ENCODE peak calls at places on chromosome 14, in four cellular contexts. One of them, this sample, is unnamed.

GRCh38 chr14:64561631-64562030 is 11.9 kb downstream of the PPP1R36 start:
- DNase-seq in tibial nerve: no peak
- DNase-seq in CD14-positive monocyte: no peak
- DNase-seq in GM12864: no peak
- DNase-seq in this sample: no peak

GRCh38 chr14:99189201-99189801 is 82.7 kb downstream of the BCL11B start:
- DNase-seq in GM12864: no peak
- DNase-seq in CD14-positive monocyte: no peak
- DNase-seq in tibial nerve: no peak
- DNase-seq in this sample: no peak

GRCh38 chr14:64760916-64761315 is 56.7 kb downstream of the PLEKHG3 start:
- DNase-seq in tibial nerve: no peak
- DNase-seq in GM12864: no peak
- DNase-seq in CD14-positive monocyte: no peak
- DNase-seq in this sample: no peak

GRCh38 chr14:94654071-94654974 is 42.1 kb downstream of the SERPINA3 start:
- DNase-seq in GM12864: no peak
- DNase-seq in tibial nerve: no peak
- DNase-seq in CD14-positive monocyte: no peak
- DNase-seq in this sample: no peak

GRCh38 chr14:34682787-34683321 is 31.5 kb downstream of the CFL2 start:
- DNase-seq in tibial nerve: no peak
- DNase-seq in CD14-positive monocyte: no peak
- DNase-seq in GM12864: no peak
- DNase-seq in this sample: no peak

GRCh38 chr14:99538733-99539132 is 57.5 kb downstream of the CCNK start:
- DNase-seq in GM12864: no peak
- DNase-seq in tibial nerve: no peak
- DNase-seq in CD14-positive monocyte: no peak
- DNase-seq in this sample: no peak

GRCh38 chr14:35879141-35879648 is 53.1 kb downstream of the BRMS1L start:
- DNase-seq in CD14-positive monocyte: no peak
- DNase-seq in tibial nerve: no peak
- DNase-seq in GM12864: no peak
- DNase-seq in this sample: no peak

GRCh38 chr14:24481622-24482324 is 26.3 kb downstream of the CMA1 start:
- DNase-seq in GM12864: peak
- DNase-seq in CD14-positive monocyte: peak
- DNase-seq in tibial nerve: no peak
- DNase-seq in this sample: no peak

GRCh38 chr14:22837059-22837749 is 819 bp downstream of the MMP14 start:
- DNase-seq in tibial nerve: no peak
- DNase-seq in GM12864: no peak
- DNase-seq in CD14-positive monocyte: no peak
- DNase-seq in this sample: no peak

GRCh38 chr14:65832431-65833253 is 420.1 kb downstream of the FUT8 start:
- DNase-seq in GM12864: no peak
- DNase-seq in tibial nerve: peak
- DNase-seq in CD14-positive monocyte: no peak
- DNase-seq in this sample: no peak

GRCh38 chr14:49449749-49450148 is 136.4 kb downstream of the RPS29 start:
- DNase-seq in GM12864: no peak
- DNase-seq in tibial nerve: no peak
- DNase-seq in CD14-positive monocyte: no peak
- DNase-seq in this sample: no peak
- TF ChIP-seq CTCF in GM12864: no peak
- TF ChIP-seq CTCF in tibial nerve: no peak
- TF ChIP-seq CTCF in CD14-positive monocyte: no peak
- TF ChIP-seq CTCF in this sample: no peak

GRCh38 chr14:77618381-77618780 is 1.9 kb upstream of the SPTLC2 start:
- DNase-seq in tibial nerve: no peak
- DNase-seq in CD14-positive monocyte: no peak
- DNase-seq in GM12864: no peak
- DNase-seq in this sample: no peak

GRCh38 chr14:77616133-77616453 is 344 bp downstream of the SPTLC2 start:
- DNase-seq in tibial nerve: no peak
- DNase-seq in CD14-positive monocyte: no peak
- DNase-seq in GM12864: no peak
- DNase-seq in this sample: no peak

GRCh38 chr14:77615231-77616132 is 955 bp downstream of the SPTLC2 start:
- DNase-seq in GM12864: no peak
- DNase-seq in tibial nerve: no peak
- DNase-seq in CD14-positive monocyte: no peak
- DNase-seq in this sample: no peak

GRCh38 chr14:77613207-77613606 is 3.2 kb downstream of the SPTLC2 start:
- DNase-seq in tibial nerve: no peak
- DNase-seq in CD14-positive monocyte: no peak
- DNase-seq in GM12864: no peak
- DNase-seq in this sample: no peak

GRCh38 chr14:77616454-77617229 is at the start of gene SPTLC2:
- DNase-seq in CD14-positive monocyte: peak
- DNase-seq in tibial nerve: peak
- DNase-seq in GM12864: peak
- DNase-seq in this sample: peak
- TF ChIP-seq CTCF in CD14-positive monocyte: no peak
- TF ChIP-seq CTCF in tibial nerve: peak
- TF ChIP-seq CTCF in GM12864: peak
- TF ChIP-seq CTCF in this sample: no peak

GRCh38 chr14:103031956-103032355 is 25.4 kb downstream of the CDC42BPB start:
- DNase-seq in CD14-positive monocyte: peak
- DNase-seq in tibial nerve: no peak
- DNase-seq in GM12864: no peak
- DNase-seq in this sample: no peak
- TF ChIP-seq CTCF in CD14-positive monocyte: no peak
- TF ChIP-seq CTCF in tibial nerve: no peak
- TF ChIP-seq CTCF in GM12864: no peak
- TF ChIP-seq CTCF in this sample: no peak

DNA sequence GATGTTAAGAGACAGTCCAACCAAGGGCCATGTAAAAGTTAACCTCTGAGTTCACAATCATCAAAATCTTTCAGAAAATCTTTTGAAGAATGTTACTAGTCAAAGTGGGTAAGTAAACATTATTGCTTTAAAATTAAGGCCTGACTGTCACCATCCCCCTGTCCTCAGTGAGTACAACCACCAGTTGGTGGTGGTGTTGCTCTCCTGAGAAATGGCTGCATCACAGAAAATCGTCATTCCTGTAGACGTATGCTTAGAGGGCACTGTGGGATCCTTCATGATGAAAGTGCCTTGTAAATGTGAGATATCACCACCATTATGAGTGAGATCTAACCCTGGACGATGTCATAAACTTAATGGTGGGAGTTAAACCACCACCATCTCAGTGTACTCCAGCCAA is 451.2 kb downstream of the RPS29 start:
- DNase-seq in tibial nerve: no peak
- DNase-seq in GM12864: no peak
- DNase-seq in CD14-positive monocyte: no peak
- DNase-seq in this sample: no peak
- TF ChIP-seq CTCF in tibial nerve: no peak
- TF ChIP-seq CTCF in GM12864: no peak
- TF ChIP-seq CTCF in CD14-positive monocyte: no peak
- TF ChIP-seq CTCF in this sample: no peak

GRCh38 chr14:69652942-69653680 is 41.7 kb downstream of the SUSD6 start:
- DNase-seq in CD14-positive monocyte: peak
- DNase-seq in tibial nerve: peak
- DNase-seq in GM12864: no peak
- DNase-seq in this sample: no peak
- TF ChIP-seq CTCF in CD14-positive monocyte: no peak
- TF ChIP-seq CTCF in tibial nerve: no peak
- TF ChIP-seq CTCF in GM12864: peak
- TF ChIP-seq CTCF in this sample: no peak

GRCh38 chr14:68902357-68902756 is 76.7 kb downstream of the ACTN1 start:
- DNase-seq in CD14-positive monocyte: no peak
- DNase-seq in GM12864: no peak
- DNase-seq in tibial nerve: no peak
- DNase-seq in this sample: no peak
- TF ChIP-seq CTCF in CD14-positive monocyte: no peak
- TF ChIP-seq CTCF in GM12864: no peak
- TF ChIP-seq CTCF in tibial nerve: no peak
- TF ChIP-seq CTCF in this sample: no peak

GRCh38 chr14:41824441-41824840 is 217.8 kb downstream of the LRFN5 start:
- DNase-seq in CD14-positive monocyte: no peak
- DNase-seq in tibial nerve: no peak
- DNase-seq in GM12864: no peak
- DNase-seq in this sample: no peak
- TF ChIP-seq CTCF in CD14-positive monocyte: no peak
- TF ChIP-seq CTCF in tibial nerve: no peak
- TF ChIP-seq CTCF in GM12864: peak
- TF ChIP-seq CTCF in this sample: peak

GRCh38 chr14:96666088-96666487 is 131.1 kb upstream of the VRK1 start:
- DNase-seq in tibial nerve: no peak
- DNase-seq in GM12864: no peak
- DNase-seq in CD14-positive monocyte: no peak
- DNase-seq in this sample: no peak
- TF ChIP-seq CTCF in tibial nerve: no peak
- TF ChIP-seq CTCF in GM12864: no peak
- TF ChIP-seq CTCF in CD14-positive monocyte: no peak
- TF ChIP-seq CTCF in this sample: no peak

GRCh38 chr14:56585461-56586084 is 6.0 kb downstream of the TMEM260 start:
- DNase-seq in GM12864: no peak
- DNase-seq in CD14-positive monocyte: no peak
- DNase-seq in tibial nerve: no peak
- DNase-seq in this sample: no peak
- TF ChIP-seq CTCF in GM12864: no peak
- TF ChIP-seq CTCF in CD14-positive monocyte: no peak
- TF ChIP-seq CTCF in tibial nerve: no peak
- TF ChIP-seq CTCF in this sample: no peak